ENCODE peak calls at places on chromosomes 6 and 20, in four cellular contexts. One of them, this sample, is unnamed.

GRCh38 chr6:6469074-6469473 is 119.4 kb upstream of the LY86 start:
- DNase-seq in lower lobe of right lung: no peak
- DNase-seq in lower leg skin: peak
- DNase-seq in SK-N-SH: no peak
- DNase-seq in this sample: peak

GRCh38 chr6:75727206-75727605 is 21.8 kb upstream of the MYO6 start:
- DNase-seq in lower lobe of right lung: no peak
- DNase-seq in lower leg skin: no peak
- DNase-seq in SK-N-SH: no peak
- DNase-seq in this sample: no peak

GRCh38 chr20:56628873-56629463 is at the start of gene TFAP2C:
- DNase-seq in lower lobe of right lung: peak
- DNase-seq in lower leg skin: peak
- DNase-seq in SK-N-SH: peak
- DNase-seq in this sample: peak

GRCh38 chr6:37882724-37883413 is 63.3 kb downstream of the ZFAND3 start:
- DNase-seq in lower lobe of right lung: no peak
- DNase-seq in lower leg skin: no peak
- DNase-seq in SK-N-SH: no peak
- DNase-seq in this sample: no peak

GRCh38 chr6:54621285-54621684 is 225.3 kb upstream of the FAM83B start:
- DNase-seq in lower lobe of right lung: no peak
- DNase-seq in lower leg skin: no peak
- DNase-seq in SK-N-SH: no peak
- DNase-seq in this sample: no peak

GRCh38 chr6:68040780-68041179 is 594.3 kb upstream of the ADGRB3 start:
- DNase-seq in lower lobe of right lung: no peak
- DNase-seq in lower leg skin: no peak
- DNase-seq in SK-N-SH: no peak
- DNase-seq in this sample: no peak

GRCh38 chr6:40474937-40475336 is 112.2 kb downstream of the LRFN2 start:
- DNase-seq in lower lobe of right lung: no peak
- DNase-seq in lower leg skin: no peak
- DNase-seq in SK-N-SH: no peak
- DNase-seq in this sample: no peak

GRCh38 chr20:30816182-30816645 is 441.2 kb upstream of the DEFB115 start:
- DNase-seq in lower lobe of right lung: peak
- DNase-seq in lower leg skin: no peak
- DNase-seq in SK-N-SH: peak
- DNase-seq in this sample: peak

GRCh38 chr20:46557231-46557956 is 6.9 kb upstream of the OCSTAMP start:
- DNase-seq in lower lobe of right lung: no peak
- DNase-seq in lower leg skin: peak
- DNase-seq in SK-N-SH: no peak
- DNase-seq in this sample: no peak

GRCh38 chr6:43868467-43868866 is 98.5 kb downstream of the VEGFA start:
- DNase-seq in lower lobe of right lung: no peak
- DNase-seq in lower leg skin: no peak
- DNase-seq in SK-N-SH: no peak
- DNase-seq in this sample: no peak

GRCh38 chr20:2576317-2576727 is 39.9 kb downstream of the TMC2 start:
- DNase-seq in lower lobe of right lung: no peak
- DNase-seq in lower leg skin: no peak
- DNase-seq in SK-N-SH: peak
- DNase-seq in this sample: no peak

GRCh38 chr6:36712816-36713215 is 15.2 kb downstream of the RAB44 start:
- DNase-seq in lower lobe of right lung: no peak
- DNase-seq in lower leg skin: peak
- DNase-seq in SK-N-SH: no peak
- DNase-seq in this sample: no peak

GRCh38 chr6:10347561-10348327 is 67.1 kb downstream of the TFAP2A start:
- DNase-seq in lower lobe of right lung: no peak
- DNase-seq in lower leg skin: no peak
- DNase-seq in SK-N-SH: no peak
- DNase-seq in this sample: no peak

GRCh38 chr6:132675749-132676148 is 16.8 kb upstream of the TAAR1 start:
- DNase-seq in lower lobe of right lung: no peak
- DNase-seq in lower leg skin: no peak
- DNase-seq in SK-N-SH: no peak
- DNase-seq in this sample: no peak

GRCh38 chr6:2229742-2230141 is 15.7 kb downstream of the GMDS start:
- DNase-seq in lower lobe of right lung: no peak
- DNase-seq in lower leg skin: no peak
- DNase-seq in SK-N-SH: no peak
- DNase-seq in this sample: no peak

GRCh38 chr6:127520061-127520460 is 926 bp upstream of the MTCL3 start:
- DNase-seq in lower lobe of right lung: no peak
- DNase-seq in lower leg skin: no peak
- DNase-seq in SK-N-SH: no peak
- DNase-seq in this sample: no peak

GRCh38 chr20:25989196-25989595 is 292.5 kb upstream of the ZNF337 start:
- DNase-seq in lower lobe of right lung: no peak
- DNase-seq in lower leg skin: peak
- DNase-seq in SK-N-SH: no peak
- DNase-seq in this sample: no peak

GRCh38 chr20:20548527-20549266 is 163.7 kb downstream of the RALGAPA2 start:
- DNase-seq in lower lobe of right lung: no peak
- DNase-seq in lower leg skin: no peak
- DNase-seq in SK-N-SH: no peak
- DNase-seq in this sample: no peak

GRCh38 chr20:63461364-63461763 is 11.1 kb downstream of the KCNQ2 start:
- DNase-seq in lower lobe of right lung: no peak
- DNase-seq in lower leg skin: no peak
- DNase-seq in SK-N-SH: no peak
- DNase-seq in this sample: no peak

GRCh38 chr6:113437571-113437970 is 419.6 kb upstream of the MARCKS start:
- DNase-seq in lower lobe of right lung: no peak
- DNase-seq in lower leg skin: no peak
- DNase-seq in SK-N-SH: no peak
- DNase-seq in this sample: no peak

GRCh38 chr6:134768936-134769335 is 181.0 kb downstream of the ALDH8A1 start:
- DNase-seq in lower lobe of right lung: no peak
- DNase-seq in lower leg skin: no peak
- DNase-seq in SK-N-SH: no peak
- DNase-seq in this sample: no peak

GRCh38 chr20:16007978-16008377 is 565.3 kb downstream of the KIF16B start:
- DNase-seq in lower lobe of right lung: no peak
- DNase-seq in lower leg skin: no peak
- DNase-seq in SK-N-SH: no peak
- DNase-seq in this sample: no peak

GRCh38 chr6:72761767-72762166 is 139.9 kb downstream of the KCNQ5 start:
- DNase-seq in lower lobe of right lung: no peak
- DNase-seq in lower leg skin: no peak
- DNase-seq in SK-N-SH: peak
- DNase-seq in this sample: no peak

GRCh38 chr20:5660346-5660745 is 89.9 kb upstream of the SHLD1 start:
- DNase-seq in lower lobe of right lung: no peak
- DNase-seq in lower leg skin: no peak
- DNase-seq in SK-N-SH: no peak
- DNase-seq in this sample: no peak

GRCh38 chr6:125611573-125612399 is 137.6 kb upstream of the HEY2 start:
- DNase-seq in lower lobe of right lung: no peak
- DNase-seq in lower leg skin: no peak
- DNase-seq in SK-N-SH: no peak
- DNase-seq in this sample: no peak

GRCh38 chr6:36368921-36369880 is 18.3 kb downstream of the ETV7 start:
- DNase-seq in lower lobe of right lung: peak
- DNase-seq in lower leg skin: no peak
- DNase-seq in SK-N-SH: no peak
- DNase-seq in this sample: peak

GRCh38 chr6:36716476-36717093 is 19.0 kb downstream of the RAB44 start:
- DNase-seq in lower lobe of right lung: no peak
- DNase-seq in lower leg skin: peak
- DNase-seq in SK-N-SH: no peak
- DNase-seq in this sample: no peak

GRCh38 chr20:46978871-46979536 is 84.4 kb downstream of the EYA2 start:
- DNase-seq in lower lobe of right lung: no peak
- DNase-seq in lower leg skin: peak
- DNase-seq in SK-N-SH: no peak
- DNase-seq in this sample: peak

GRCh38 chr20:25508083-25508770 is 77.1 kb downstream of the NINL start:
- DNase-seq in lower lobe of right lung: no peak
- DNase-seq in lower leg skin: no peak
- DNase-seq in SK-N-SH: no peak
- DNase-seq in this sample: no peak

GRCh38 chr6:2714359-2714895 is 36.3 kb downstream of the MYLK4 start:
- DNase-seq in lower lobe of right lung: no peak
- DNase-seq in lower leg skin: no peak
- DNase-seq in SK-N-SH: no peak
- DNase-seq in this sample: no peak

GRCh38 chr6:4134841-4135664 is at the start of gene ECI2:
- DNase-seq in lower lobe of right lung: peak
- DNase-seq in lower leg skin: no peak
- DNase-seq in SK-N-SH: peak
- DNase-seq in this sample: peak

GRCh38 chr20:13034936-13035335 is 26.2 kb downstream of the SPTLC3 start:
- DNase-seq in lower lobe of right lung: no peak
- DNase-seq in lower leg skin: no peak
- DNase-seq in SK-N-SH: no peak
- DNase-seq in this sample: no peak

GRCh38 chr20:38343107-38343797 is 3.0 kb upstream of the LBP start:
- DNase-seq in lower lobe of right lung: no peak
- DNase-seq in lower leg skin: no peak
- DNase-seq in SK-N-SH: no peak
- DNase-seq in this sample: peak

GRCh38 chr6:36128073-36128472 is 2.2 kb upstream of the MAPK13 start:
- DNase-seq in lower lobe of right lung: no peak
- DNase-seq in lower leg skin: no peak
- DNase-seq in SK-N-SH: no peak
- DNase-seq in this sample: no peak

GRCh38 chr20:469746-470490 is 7.6 kb upstream of the TBC1D20 start:
- DNase-seq in lower lobe of right lung: no peak
- DNase-seq in lower leg skin: no peak
- DNase-seq in SK-N-SH: no peak
- DNase-seq in this sample: no peak
- H3K4me3 ChIP-seq in lower lobe of right lung: no peak
- H3K4me3 ChIP-seq in lower leg skin: no peak
- H3K4me3 ChIP-seq in SK-N-SH: no peak
- H3K4me3 ChIP-seq in this sample: no peak

DNA sequence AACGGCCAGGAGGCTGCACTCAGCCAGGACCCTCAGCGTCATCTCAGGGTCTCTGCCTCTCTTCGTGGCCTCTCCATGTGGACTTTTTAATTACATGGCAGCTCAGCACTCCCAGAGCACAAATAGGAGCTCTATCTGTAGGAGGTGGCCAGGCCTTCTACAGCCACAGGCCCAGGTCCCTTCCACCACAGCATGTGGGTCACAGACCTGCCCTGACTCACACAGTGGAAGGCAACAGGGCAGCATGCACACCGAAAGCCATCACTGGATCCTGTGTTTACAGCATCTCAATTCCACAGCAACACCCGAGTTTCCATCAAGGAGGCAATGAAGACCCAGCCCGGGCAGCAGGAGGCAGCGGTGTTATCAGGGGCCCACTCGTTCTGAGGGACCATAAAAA is 65.8 kb upstream of the CD93 start:
- DNase-seq in lower lobe of right lung: no peak
- DNase-seq in lower leg skin: peak
- DNase-seq in SK-N-SH: no peak
- DNase-seq in this sample: no peak
- TF ChIP-seq CTCF in lower lobe of right lung: no peak
- TF ChIP-seq CTCF in lower leg skin: no peak
- TF ChIP-seq CTCF in SK-N-SH: no peak
- TF ChIP-seq CTCF in this sample: no peak

GRCh38 chr20:43916875-43917371 is 2.3 kb downstream of the TOX2 start:
- DNase-seq in lower lobe of right lung: no peak
- DNase-seq in lower leg skin: no peak
- DNase-seq in SK-N-SH: no peak
- DNase-seq in this sample: no peak
- H3K4me3 ChIP-seq in lower lobe of right lung: peak
- H3K4me3 ChIP-seq in lower leg skin: no peak
- H3K4me3 ChIP-seq in SK-N-SH: peak
- H3K4me3 ChIP-seq in this sample: peak

DNA sequence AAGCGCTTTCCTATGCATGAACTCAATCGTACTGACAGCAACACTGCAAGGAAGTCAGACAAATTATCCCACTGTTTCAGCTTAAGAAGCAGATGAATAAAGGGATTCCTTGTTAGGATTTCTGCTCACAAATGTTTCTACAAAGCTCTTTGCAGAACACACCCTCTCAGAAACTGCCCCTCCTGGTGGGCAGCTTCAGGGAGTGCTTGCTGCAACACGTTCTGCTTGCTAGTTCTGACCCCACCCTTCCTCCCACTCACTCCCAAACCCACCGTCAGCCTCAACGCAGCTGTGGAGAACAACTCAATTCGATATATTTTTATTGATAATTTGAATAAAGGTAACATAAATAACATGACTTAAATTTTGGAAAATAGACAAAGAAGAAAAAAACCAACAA is 250.8 kb upstream of the PRDM1 start:
- DNase-seq in lower lobe of right lung: no peak
- DNase-seq in lower leg skin: no peak
- DNase-seq in SK-N-SH: no peak
- DNase-seq in this sample: no peak
- TF ChIP-seq CTCF in lower lobe of right lung: peak
- TF ChIP-seq CTCF in lower leg skin: no peak
- TF ChIP-seq CTCF in SK-N-SH: peak
- TF ChIP-seq CTCF in this sample: peak

GRCh38 chr6:29702519-29703103 is 20.6 kb upstream of the HLA-F start:
- DNase-seq in lower lobe of right lung: peak
- DNase-seq in lower leg skin: no peak
- DNase-seq in SK-N-SH: peak
- DNase-seq in this sample: peak
- H3K4me3 ChIP-seq in lower lobe of right lung: no peak
- H3K4me3 ChIP-seq in lower leg skin: no peak
- H3K4me3 ChIP-seq in SK-N-SH: no peak
- H3K4me3 ChIP-seq in this sample: no peak

GRCh38 chr6:169949501-169950097 is 198.2 kb downstream of the ERMARD start:
- DNase-seq in lower lobe of right lung: no peak
- DNase-seq in lower leg skin: no peak
- DNase-seq in SK-N-SH: no peak
- DNase-seq in this sample: no peak

GRCh38 chr6:169953686-169954085 is 202.3 kb downstream of the ERMARD start:
- DNase-seq in lower lobe of right lung: no peak
- DNase-seq in lower leg skin: peak
- DNase-seq in SK-N-SH: no peak
- DNase-seq in this sample: no peak

GRCh38 chr6:169954977-169955376 is 203.6 kb downstream of the ERMARD start:
- DNase-seq in lower lobe of right lung: no peak
- DNase-seq in lower leg skin: no peak
- DNase-seq in SK-N-SH: no peak
- DNase-seq in this sample: no peak

GRCh38 chr6:169955796-169956493 is 204.5 kb downstream of the ERMARD start:
- DNase-seq in lower lobe of right lung: no peak
- DNase-seq in lower leg skin: peak
- DNase-seq in SK-N-SH: no peak
- DNase-seq in this sample: peak

GRCh38 chr6:169950558-169950957 is 199.1 kb downstream of the ERMARD start:
- DNase-seq in lower lobe of right lung: no peak
- DNase-seq in lower leg skin: no peak
- DNase-seq in SK-N-SH: no peak
- DNase-seq in this sample: no peak
- TF ChIP-seq CTCF in lower lobe of right lung: peak
- TF ChIP-seq CTCF in lower leg skin: no peak
- TF ChIP-seq CTCF in SK-N-SH: no peak
- TF ChIP-seq CTCF in this sample: no peak

This sample was measured in upper lobe of left lung.